ENCODE peak calls at places on chromosomes 2 and 18, in five cellular contexts. I, W, H, X and N are unnamed samples.

GRCh38 chr2:218788529-218789237 is 6.7 kb downstream of the CYP27A1 start:
- DNase-seq in X (no peak), H (no peak), W (no peak), I (no peak), N (no peak)

GRCh38 chr2:195470622-195471021 is 186.4 kb upstream of the SLC39A10 start:
- DNase-seq in I (peak), X (no peak), W (no peak), H (no peak), N (no peak)

GRCh38 chr2:231292472-231293134 is 94.2 kb downstream of the ARMC9 start:
- DNase-seq in X (no peak), W (no peak), H (no peak), I (no peak), N (no peak)

GRCh38 chr18:11393486-11393885 is 215.9 kb upstream of the SLC35G4 start:
- DNase-seq in X (no peak), W (no peak), H (peak), I (no peak), N (no peak)

GRCh38 chr2:196513796-196514526 is 125.6 kb upstream of the CCDC150 start:
- DNase-seq in I (no peak), H (no peak), X (no peak), W (no peak), N (no peak)

GRCh38 chr2:236574000-236574399 is 4.4 kb downstream of the ACKR3 start:
- DNase-seq in W (no peak), H (no peak), I (no peak), X (no peak), N (no peak)

GRCh38 chr2:182228073-182228473 is 198.8 kb downstream of the PDE1A start:
- DNase-seq in I (no peak), H (no peak), X (no peak), W (no peak), N (no peak)

GRCh38 chr2:58918138-58918537 is 677.0 kb upstream of the FANCL start:
- DNase-seq in I (no peak), H (no peak), W (peak), X (no peak), N (no peak)

GRCh38 chr2:32832821-32833220 is 113.9 kb upstream of the LTBP1 start:
- DNase-seq in H (no peak), W (peak), I (no peak), X (no peak), N (no peak)

GRCh38 chr18:64234336-64234735 is 85.4 kb upstream of the LINC00305 start:
- DNase-seq in I (no peak), W (no peak), H (no peak), X (no peak), N (no peak)

GRCh38 chr2:29155578-29155977 is 40.4 kb downstream of the CLIP4 start:
- DNase-seq in X (no peak), I (no peak), H (no peak), W (no peak), N (no peak)

GRCh38 chr2:127193164-127193947 is 26.7 kb downstream of the CYP27C1 start:
- DNase-seq in H (no peak), X (no peak), W (no peak), I (no peak), N (no peak)

GRCh38 chr18:60067426-60068210 is 167.8 kb downstream of the PMAIP1 start:
- DNase-seq in X (no peak), H (no peak), W (no peak), I (no peak), N (no peak)

GRCh38 chr2:61853086-61853847 is 593 bp downstream of the FAM161A start:
- DNase-seq in W (peak), I (peak), X (no peak), H (peak), N (no peak)

GRCh38 chr2:45851111-45851510 is 199.6 kb downstream of the PRKCE start:
- DNase-seq in I (no peak), X (no peak), H (no peak), W (no peak), N (no peak)

GRCh38 chr18:63963610-63964256 is 6.1 kb upstream of the SERPINB8 start:
- DNase-seq in I (peak), X (no peak), H (no peak), W (peak), N (peak)

GRCh38 chr18:28735731-28736130 is 558.8 kb upstream of the CDH2 start:
- DNase-seq in W (peak), I (no peak), H (no peak), X (no peak), N (no peak)

GRCh38 chr18:56085561-56085960 is 497.6 kb upstream of the TCF4 start:
- DNase-seq in X (no peak), W (peak), I (no peak), H (no peak), N (no peak)

GRCh38 chr18:79962311-79962710 is 2.1 kb upstream of the HSBP1L1 start:
- DNase-seq in I (no peak), W (no peak), X (no peak), H (peak), N (no peak)

GRCh38 chr2:36705326-36706020 is 9.0 kb downstream of the VIT start:
- DNase-seq in X (no peak), W (no peak), H (no peak), I (no peak), N (no peak)

GRCh38 chr2:135951071-135951583 is 34.3 kb downstream of the DARS1 start:
- DNase-seq in W (no peak), H (no peak), I (no peak), X (no peak), N (no peak)

GRCh38 chr2:69163109-69163508 is 150.1 kb downstream of the ANTXR1 start:
- DNase-seq in W (peak), I (peak), X (no peak), H (no peak), N (peak)

GRCh38 chr2:73050011-73050617 is 21.4 kb downstream of the SFXN5 start:
- DNase-seq in X (no peak), H (no peak), I (no peak), W (no peak), N (no peak)